ENCODE peak calls at places on chromosomes 11 and 22, in five cellular contexts. A is fibroblast of lung, Q is neural progenitor cell, S is H1, N is SK-N-SH. D is an unnamed sample.

GRCh38 chr11:12764187-12764914 is 90.1 kb downstream of the TEAD1 start:
- DNase-seq in A (no peak), Q (no peak), S (no peak), N (no peak), D (no peak)

GRCh38 chr11:122954455-122954854 is 27.2 kb downstream of the BSX start:
- DNase-seq in N (no peak), Q (no peak), A (no peak), S (no peak), D (no peak)

GRCh38 chr11:131924446-131925240 is 554.2 kb downstream of the NTM start:
- DNase-seq in A (peak), Q (no peak), S (no peak), N (no peak), D (no peak)

GRCh38 chr11:95487391-95487790 is 256.4 kb upstream of the SESN3 start:
- DNase-seq in S (no peak), A (no peak), N (no peak), Q (no peak), D (no peak)

GRCh38 chr11:112215621-112216020 is 10.6 kb upstream of the PTS start:
- DNase-seq in N (no peak), Q (no peak), S (no peak), A (no peak), D (no peak)

GRCh38 chr11:130894322-130895025 is 21.8 kb downstream of the SNX19 start:
- DNase-seq in A (peak), S (peak), N (peak), Q (peak), D (peak)

GRCh38 chr11:33135216-33135615 is 26.1 kb downstream of the CSTF3 start:
- DNase-seq in N (no peak), S (no peak), A (peak), Q (no peak), D (no peak)

GRCh38 chr11:114098927-114099326 is 39.4 kb downstream of the ZBTB16 start:
- DNase-seq in Q (no peak), N (no peak), S (no peak), A (peak), D (no peak)

GRCh38 chr11:118608268-118609214 is 1.1 kb downstream of the PHLDB1 start:
- DNase-seq in N (peak), S (peak), A (peak), Q (peak), D (no peak)

GRCh38 chr22:18975434-18976196 is 39.5 kb upstream of the PRODH start:
- DNase-seq in S (no peak), Q (no peak), A (no peak), N (no peak), D (no peak)

GRCh38 chr11:10627306-10627705 is 58.8 kb upstream of the LYVE1 start:
- DNase-seq in Q (no peak), N (no peak), A (no peak), S (peak), D (no peak)

GRCh38 chr22:33867118-33867863 is 53.0 kb downstream of the LARGE1 start:
- DNase-seq in A (peak), N (no peak), Q (no peak), S (no peak), D (no peak)

GRCh38 chr11:78201096-78201495 is 12.4 kb downstream of the USP35 start:
- DNase-seq in N (no peak), S (no peak), Q (no peak), A (no peak), D (no peak)

GRCh38 chr22:39456262-39457046 is at the start of gene MGAT3:
- DNase-seq in N (peak), Q (no peak), S (no peak), A (no peak), D (no peak)

GRCh38 chr11:57745206-57745605 is 3.9 kb downstream of the SELENOH start:
- DNase-seq in N (no peak), Q (no peak), S (no peak), A (no peak), D (no peak)

GRCh38 chr22:30270841-30271240 is 4.2 kb upstream of the OSM start:
- DNase-seq in S (no peak), N (no peak), Q (no peak), A (peak), D (no peak)

GRCh38 chr11:104967493-104968364 is 645 bp downstream of the CASP4 start:
- DNase-seq in Q (no peak), N (no peak), S (no peak), A (peak), D (no peak)

GRCh38 chr11:43164831-43165230 is 147.0 kb upstream of the API5 start:
- DNase-seq in Q (no peak), N (no peak), S (no peak), A (no peak), D (no peak)

GRCh38 chr22:39926175-39927152 is 25.6 kb downstream of the GRAP2 start:
- DNase-seq in S (no peak), Q (no peak), A (no peak), N (no peak), D (no peak)

GRCh38 chr11:116052603-116053537 is 548.7 kb upstream of the CADM1 start:
- DNase-seq in Q (peak), N (no peak), A (no peak), S (no peak), D (no peak)

GRCh38 chr22:20587206-20587958 is 80.0 kb downstream of the MED15 start:
- DNase-seq in Q (no peak), A (no peak), S (no peak), N (no peak), D (no peak)

GRCh38 chr11:103494491-103494890 is 385.3 kb downstream of the DYNC2H1 start:
- DNase-seq in A (peak), N (no peak), S (no peak), Q (no peak), D (no peak)

GRCh38 chr11:111759375-111759774 is 6.8 kb downstream of the PPP2R1B start:
- DNase-seq in N (no peak), S (no peak), Q (no peak), A (no peak), D (no peak)

GRCh38 chr11:83600656-83601055 is 314.5 kb upstream of the CCDC90B start:
- DNase-seq in N (no peak), A (no peak), Q (no peak), S (no peak), D (no peak)

GRCh38 chr11:12160680-12161079 is 50.3 kb downstream of the MICAL2 start:
- DNase-seq in N (no peak), A (no peak), Q (no peak), S (no peak), D (no peak)

GRCh38 chr11:131192628-131193027 is 177.8 kb upstream of the NTM start:
- DNase-seq in A (no peak), Q (no peak), N (no peak), S (no peak), D (no peak)

GRCh38 chr11:47487421-47487820 is 38.5 kb upstream of the RAPSN start:
- DNase-seq in N (no peak), A (no peak), S (no peak), Q (no peak), D (no peak)

GRCh38 chr22:42892571-42893316 is 35.7 kb upstream of the ARFGAP3 start:
- DNase-seq in A (no peak), S (no peak), N (no peak), Q (no peak), D (no peak)

GRCh38 chr11:6812391-6813005 is 13.0 kb upstream of the OR6A2 start:
- DNase-seq in S (no peak), Q (peak), N (peak), A (peak), D (no peak)

GRCh38 chr11:104333977-104334376 is 170.0 kb upstream of the PDGFD start:
- DNase-seq in A (no peak), S (peak), Q (no peak), N (no peak), D (no peak)

GRCh38 chr22:29642694-29643093 is 39.3 kb downstream of the NF2 start:
- DNase-seq in A (no peak), N (no peak), Q (no peak), S (no peak), D (no peak)

GRCh38 chr11:110173775-110174644 is 80.8 kb downstream of the ZC3H12C start:
- DNase-seq in A (peak), Q (peak), N (peak), S (peak), D (no peak)

GRCh38 chr22:43216738-43217137 is 29.8 kb upstream of the TTLL12 start:
- DNase-seq in A (no peak), Q (no peak), N (no peak), S (no peak), D (no peak)

GRCh38 chr11:61158691-61159381 is 2.4 kb downstream of the VPS37C start:
- DNase-seq in S (no peak), N (no peak), Q (no peak), A (peak), D (no peak)

GRCh38 chr11:17391493-17392355 is 3.3 kb upstream of the KCNJ11 start:
- DNase-seq in A (no peak), Q (no peak), N (peak), S (no peak), D (no peak)

GRCh38 chr11:3146612-3147256 is 18.4 kb downstream of the OSBPL5 start:
- DNase-seq in N (peak), Q (no peak), A (peak), S (no peak), D (no peak)

GRCh38 chr11:95254139-95254704 is 23.2 kb upstream of the SESN3 start:
- DNase-seq in S (peak), Q (peak), A (peak), N (peak), D (peak)

GRCh38 chr11:120168960-120169681 is 31.2 kb upstream of the TRIM29 start:
- DNase-seq in N (peak), A (peak), S (peak), Q (peak), D (no peak)

GRCh38 chr11:119942021-119942420 is 195.9 kb downstream of the TRIM29 start:
- DNase-seq in N (no peak), S (peak), A (no peak), Q (no peak), D (no peak)

GRCh38 chr22:47543447-47543846 is 781.0 kb downstream of the TBC1D22A start:
- DNase-seq in N (no peak), S (no peak), A (no peak), Q (no peak), D (no peak)

DNA sequence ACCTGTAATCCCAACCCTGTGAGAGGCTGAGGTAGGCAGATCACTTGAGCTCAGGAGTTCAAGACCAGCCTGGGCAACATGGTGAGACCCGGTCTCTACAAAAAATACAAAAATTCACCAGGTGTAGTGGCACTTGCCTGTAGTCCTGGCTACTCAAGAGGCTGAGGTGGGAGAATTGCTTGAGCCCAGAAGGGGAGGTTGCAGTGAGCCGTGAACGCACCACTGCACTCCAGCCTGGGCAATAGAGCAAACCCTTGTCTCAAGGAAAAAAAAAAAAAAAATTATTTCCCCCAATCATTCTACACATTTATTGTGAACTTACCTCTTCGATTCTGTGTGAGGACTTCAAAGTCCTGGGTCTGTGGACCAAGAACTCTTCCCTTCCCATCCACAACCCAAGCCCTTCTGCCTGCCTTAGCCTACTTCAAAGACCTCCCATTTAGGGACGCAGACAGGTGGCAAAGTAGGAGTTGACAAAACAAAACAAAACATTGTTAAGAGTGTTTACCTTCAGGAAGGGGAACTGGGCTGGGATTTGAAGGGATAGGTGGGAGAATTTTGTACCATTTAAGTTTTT is 3.8 kb upstream of the WEE1 start:
- DNase-seq in Q (no peak), S (no peak), N (no peak), A (no peak), D (no peak)
- H3K4me3 ChIP-seq in Q (no peak), S (no peak), N (no peak), A (no peak), D (peak)

GRCh38 chr11:72225411-72225951 is 914 bp downstream of the INPPL1 start:
- DNase-seq in A (no peak), N (peak), S (no peak), Q (peak), D (no peak)

GRCh38 chr11:72227316-72228228 is 3.0 kb downstream of the INPPL1 start:
- DNase-seq in N (no peak), S (no peak), A (peak), Q (no peak), D (no peak)

GRCh38 chr11:72224587-72225410 is at the start of gene INPPL1:
- DNase-seq in N (peak), A (peak), Q (peak), S (peak), D (no peak)

GRCh38 chr11:72228229-72228843 is 3.8 kb downstream of the INPPL1 start:
- DNase-seq in A (no peak), S (no peak), N (no peak), Q (no peak), D (no peak)

DNA sequence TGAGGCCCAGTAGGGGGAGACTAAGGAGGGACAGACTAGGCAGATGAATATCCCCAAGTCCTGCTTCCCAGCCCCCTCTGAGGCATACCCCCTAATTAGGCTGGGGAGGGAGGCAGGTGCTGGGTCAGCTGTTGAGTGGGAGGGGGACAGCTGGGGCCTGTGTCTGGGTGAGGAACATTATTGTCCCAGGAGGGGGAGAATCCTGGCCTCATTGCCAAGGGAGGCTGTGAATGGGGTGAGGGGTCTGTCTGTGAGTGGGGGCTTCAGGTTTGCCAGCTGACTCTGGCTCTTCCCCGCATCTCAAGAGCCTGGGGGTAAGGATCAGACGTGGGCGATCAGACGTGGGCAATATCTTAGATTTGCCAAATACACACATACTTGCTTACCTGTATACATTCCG is 2.1 kb downstream of the INPPL1 start:
- DNase-seq in Q (no peak), N (no peak), A (no peak), S (peak), D (no peak)
- H3K27ac ChIP-seq in Q (no peak), N (no peak), A (no peak), S (no peak), D (no peak)

GRCh38 chr11:64770120-64770519 is 8.2 kb downstream of the SF1 start:
- DNase-seq in A (no peak), Q (no peak), S (no peak), N (no peak), D (no peak)
- H3K9ac ChIP-seq in A (no peak), Q (no peak), S (no peak), N (no peak), D (no peak)

GRCh38 chr11:70206226-70206785 is 3.2 kb downstream of the FADD start:
- DNase-seq in Q (no peak), N (no peak), A (no peak), S (no peak), D (no peak)

GRCh38 chr11:70204466-70204799 is 1.3 kb downstream of the FADD start:
- DNase-seq in Q (no peak), N (no peak), S (no peak), A (no peak), D (no peak)

GRCh38 chr11:70206977-70207376 is 3.9 kb downstream of the FADD start:
- DNase-seq in Q (no peak), A (no peak), N (no peak), S (no peak), D (no peak)

GRCh38 chr11:70205049-70205725 is 2.1 kb downstream of the FADD start:
- DNase-seq in Q (no peak), S (no peak), N (no peak), A (no peak), D (no peak)

DNA sequence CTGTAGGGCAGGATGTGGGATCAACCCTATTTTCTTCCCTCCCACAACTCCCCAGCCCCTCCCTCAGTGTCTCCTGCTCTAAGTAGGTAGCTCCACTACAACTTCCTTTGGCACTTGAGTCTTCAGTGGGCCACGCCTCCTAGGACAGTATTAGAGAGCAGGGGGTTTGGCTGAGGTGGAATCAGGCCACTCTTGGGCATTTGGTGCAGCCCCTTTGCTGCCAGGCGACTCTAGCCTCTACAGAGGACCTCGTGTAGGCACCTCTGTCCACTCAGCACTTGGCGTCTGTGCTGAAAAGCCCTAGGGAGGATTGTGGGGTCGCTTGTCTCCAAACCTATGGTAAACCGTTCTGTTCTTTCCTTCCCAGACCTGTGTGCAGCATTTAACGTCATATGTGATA is 2.7 kb downstream of the FADD start:
- DNase-seq in Q (no peak), A (no peak), S (no peak), N (no peak), D (no peak)
- H3K4me3 ChIP-seq in Q (no peak), A (no peak), S (no peak), N (no peak), D (no peak)

GRCh38 chr11:15651782-15652181 is 537.1 kb downstream of the INSC start:
- DNase-seq in S (peak), N (no peak), Q (peak), A (peak), D (no peak)
- H3K27ac ChIP-seq in S (no peak), N (no peak), Q (no peak), A (no peak), D (no peak)

GRCh38 chr11:62647609-62648005 is 1.2 kb upstream of the GANAB start:
- DNase-seq in Q (no peak), S (no peak), A (no peak), N (no peak), D (no peak)

GRCh38 chr11:62646825-62647608 is 604 bp upstream of the GANAB start:
- DNase-seq in S (no peak), Q (no peak), A (no peak), N (peak), D (no peak)

GRCh38 chr11:62649486-62649885 is 3.1 kb upstream of the GANAB start:
- DNase-seq in N (no peak), A (no peak), S (no peak), Q (no peak), D (no peak)

GRCh38 chr11:62648967-62649364 is 2.6 kb upstream of the GANAB start:
- DNase-seq in A (no peak), N (no peak), Q (no peak), S (no peak), D (no peak)

GRCh38 chr11:62648185-62648966 is 2.0 kb upstream of the GANAB start:
- DNase-seq in Q (no peak), S (no peak), A (no peak), N (no peak), D (no peak)
- H3K9ac ChIP-seq in Q (no peak), S (no peak), A (no peak), N (no peak), D (no peak)

D was measured in SK-N-MC.